ENCODE peak calls at places on chromosomes 3 and 15, in four cellular contexts. C is OCI-LY7, F is heart right ventricle, W is heart left ventricle. Z is an unnamed sample.

GRCh38 chr3:170410428-170411029 is 8.1 kb upstream of the CLDN11 start:
- DNase-seq in C (peak; percentile 53), F (no peak), W (no peak), Z (peak; percentile 41)

GRCh38 chr15:77784361-77785292 is 151.9 kb upstream of the LINGO1 start:
- DNase-seq in C (peak; percentile 38), F (no peak), W (no peak), Z (peak; percentile 65)

GRCh38 chr3:46930945-46931403 is 45.6 kb downstream of the CCDC12 start:
- DNase-seq in C (peak; percentile 57), F (no peak), W (no peak), Z (no peak)

GRCh38 chr3:177713921-177714900 is 516.9 kb upstream of the TBL1XR1 start:
- DNase-seq in C (no peak), F (no peak), W (no peak), Z (no peak)

GRCh38 chr15:48604567-48604966 is 40.9 kb downstream of the FBN1 start:
- DNase-seq in C (no peak), F (no peak), W (no peak), Z (no peak)

GRCh38 chr15:41936155-41936554 is 36.2 kb downstream of the EHD4 start:
- DNase-seq in C (no peak), F (no peak), W (no peak), Z (no peak)

GRCh38 chr3:154144825-154145465 is 23.8 kb downstream of the ARHGEF26 start:
- DNase-seq in C (no peak), F (no peak), W (no peak), Z (no peak)

GRCh38 chr3:62587579-62588031 is 214.3 kb upstream of the FEZF2 start:
- DNase-seq in C (no peak), F (no peak), W (no peak), Z (no peak)

GRCh38 chr15:84828433-84828908 is 11.3 kb downstream of the ALPK3 start:
- DNase-seq in C (no peak), F (no peak), W (peak; percentile 50), Z (no peak)

GRCh38 chr3:128726691-128727031 is 678 bp downstream of the RAB7A start:
- DNase-seq in C (peak; percentile 34), F (peak; percentile 36), W (peak; percentile 51), Z (no peak)

GRCh38 chr3:149037684-149038083 is 46.3 kb downstream of the GYG1 start:
- DNase-seq in C (no peak), F (no peak), W (no peak), Z (no peak)

GRCh38 chr3:13235897-13236296 is 162.7 kb upstream of the IQSEC1 start:
- DNase-seq in C (no peak), F (no peak), W (no peak), Z (no peak)

GRCh38 chr3:61903931-61904657 is 342.7 kb downstream of the PTPRG start:
- DNase-seq in C (no peak), F (no peak), W (peak; percentile 34), Z (no peak)

GRCh38 chr15:71920573-71920972 is 110.2 kb downstream of the NR2E3 start:
- DNase-seq in C (no peak), F (no peak), W (no peak), Z (no peak)
- TF ChIP-seq CTCF in C (no peak), F (no peak), W (no peak), Z (no peak)

GRCh38 chr3:36792342-36792741 is 28.0 kb upstream of the DCLK3 start:
- DNase-seq in C (peak; percentile 51), F (no peak), W (no peak), Z (peak; percentile 31)
- TF ChIP-seq CTCF in C (peak; percentile 66), F (peak; percentile 8), W (peak; percentile 13), Z (peak; percentile 51)

DNA sequence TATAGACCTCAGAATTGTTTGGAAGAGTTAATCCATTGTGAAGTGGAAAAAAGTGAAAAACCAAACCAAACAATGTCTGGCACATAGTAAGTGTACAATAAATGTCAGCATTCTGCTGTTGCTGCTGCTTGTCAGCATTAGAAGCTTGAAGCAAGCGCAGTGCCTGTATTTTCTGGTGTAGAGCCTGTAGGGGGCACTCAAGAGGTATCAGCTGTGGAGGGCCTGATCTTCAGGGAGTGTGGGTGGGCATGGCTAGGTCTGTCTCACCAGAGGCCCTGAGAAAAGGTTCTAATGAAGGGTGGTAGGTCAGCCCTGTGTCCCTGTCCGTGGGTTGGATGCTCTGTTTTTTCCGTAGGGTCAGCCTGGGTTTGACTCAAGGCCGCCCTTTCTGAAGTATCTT is 3.6 kb downstream of the ADAMTSL3 start:
- DNase-seq in C (no peak), F (peak; percentile 14), W (no peak), Z (no peak)
- TF ChIP-seq CTCF in C (peak; percentile 57), F (peak; percentile 25), W (no peak), Z (peak; percentile 15)

GRCh38 chr3:167898091-167898490 is 162.6 kb downstream of the SERPINI1 start:
- DNase-seq in C (no peak), F (no peak), W (no peak), Z (no peak)
- TF ChIP-seq CTCF in C (no peak), F (no peak), W (no peak), Z (no peak)

GRCh38 chr15:38854506-38854905 is 289.9 kb upstream of the RASGRP1 start:
- DNase-seq in C (no peak), F (no peak), W (no peak), Z (no peak)

GRCh38 chr15:38857814-38858213 is 293.2 kb upstream of the RASGRP1 start:
- DNase-seq in C (no peak), F (no peak), W (no peak), Z (no peak)

GRCh38 chr15:38859574-38859973 is 295.0 kb upstream of the RASGRP1 start:
- DNase-seq in C (no peak), F (no peak), W (no peak), Z (no peak)

GRCh38 chr15:38853608-38854007 is 289.0 kb upstream of the RASGRP1 start:
- DNase-seq in C (peak; percentile 11), F (no peak), W (no peak), Z (peak; percentile 15)
- TF ChIP-seq CTCF in C (peak; percentile 58), F (peak; percentile 24), W (no peak), Z (peak; percentile 23)

DNA sequence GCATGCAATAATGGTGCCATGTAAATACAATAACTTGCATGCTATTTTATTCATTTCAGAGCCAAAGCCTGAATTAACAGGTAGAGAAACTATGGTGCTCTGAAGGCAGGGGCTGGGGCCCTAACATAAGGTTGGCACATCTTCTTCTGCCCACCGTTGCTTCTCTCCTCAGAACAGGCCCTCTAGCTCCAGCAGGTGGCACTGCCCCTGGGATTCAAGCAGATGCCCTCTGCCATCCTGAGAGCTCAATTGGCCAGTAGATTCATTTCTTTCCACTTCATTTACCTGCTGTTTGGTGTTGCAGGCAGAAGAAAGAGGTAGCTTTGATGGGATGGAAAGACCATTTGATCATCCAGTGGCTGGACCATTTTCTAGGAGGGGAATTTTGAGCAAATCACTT is 130.5 kb downstream of the FOXB1 start:
- DNase-seq in C (no peak), F (no peak), W (no peak), Z (no peak)
- TF ChIP-seq CTCF in C (peak; percentile 52), F (no peak), W (no peak), Z (no peak)